ENCODE peak calls at places on chromosomes 5 and 9, in four cellular contexts. P is GM23248, E is ovary, C is IMR-90. B is an unnamed sample.

GRCh38 chr9:20478780-20479179 is 143.5 kb downstream of the MLLT3 start:
- DNase-seq in P (no peak), E (no peak), C (no peak), B (peak; percentile 7)

GRCh38 chr5:147467973-147468508 is 41.8 kb downstream of the DPYSL3 start:
- DNase-seq in P (peak; percentile 15), E (no peak), C (peak; percentile 43), B (peak; percentile 16)

GRCh38 chr5:84487963-84488362 is 103.3 kb upstream of the EDIL3 start:
- DNase-seq in P (peak; percentile 47), E (no peak), C (peak; percentile 98), B (no peak)

GRCh38 chr9:5626727-5627634 is 1.9 kb upstream of the RIC1 start:
- DNase-seq in P (peak; percentile 87), E (no peak), C (peak; percentile 69), B (no peak)

GRCh38 chr9:135971892-135972291 is 10.7 kb upstream of the UBAC1 start:
- DNase-seq in P (no peak), E (no peak), C (no peak), B (peak; percentile 93)

GRCh38 chr5:139481580-139482049 is 943 bp downstream of the STING1 start:
- DNase-seq in P (peak; percentile 79), E (peak; percentile 46), C (peak; percentile 34), B (no peak)

GRCh38 chr5:176810687-176811501 is 535 bp downstream of the UNC5A start:
- DNase-seq in P (peak; percentile 61), E (no peak), C (no peak), B (no peak)

GRCh38 chr9:107137495-107138202 is 145.4 kb upstream of the RAD23B start:
- DNase-seq in P (peak; percentile 70), E (no peak), C (peak; percentile 33), B (peak; percentile 56)

GRCh38 chr5:10300246-10300645 is 7.5 kb downstream of the CMBL start:
- DNase-seq in P (no peak), E (no peak), C (no peak), B (no peak)

GRCh38 chr5:170747851-170748250 is 35.7 kb upstream of the GABRP start:
- DNase-seq in P (peak; percentile 10), E (no peak), C (no peak), B (peak; percentile 73)

GRCh38 chr5:116652196-116652729 is 77.6 kb upstream of the SEMA6A start:
- DNase-seq in P (peak; percentile 53), E (peak; percentile 37), C (peak; percentile 68), B (peak; percentile 56)

GRCh38 chr9:136543830-136544548 is 1.9 kb downstream of the NOTCH1 start:
- DNase-seq in P (no peak), E (no peak), C (no peak), B (no peak)

GRCh38 chr5:59348189-59348588 is 545.3 kb downstream of the PDE4D start:
- DNase-seq in P (no peak), E (no peak), C (no peak), B (peak; percentile 11)

GRCh38 chr9:138013836-138014569 is 136.4 kb downstream of the CACNA1B start:
- DNase-seq in P (no peak), E (no peak), C (no peak), B (no peak)

GRCh38 chr5:69038539-69038938 is 55.3 kb upstream of the SLC30A5 start:
- DNase-seq in P (no peak), E (no peak), C (no peak), B (no peak)

GRCh38 chr5:95631991-95632675 is 12.2 kb downstream of the GPR150 start:
- DNase-seq in P (peak; percentile 72), E (no peak), C (peak; percentile 70), B (no peak)

GRCh38 chr5:114830114-114830513 is 339.6 kb downstream of the TRIM36 start:
- DNase-seq in P (no peak), E (no peak), C (no peak), B (peak; percentile 57)
- H3K4me3 ChIP-seq in P (no peak overlapping the region), E (no peak overlapping the region), C (no peak overlapping the region), B (no peak overlapping the region)

DNA sequence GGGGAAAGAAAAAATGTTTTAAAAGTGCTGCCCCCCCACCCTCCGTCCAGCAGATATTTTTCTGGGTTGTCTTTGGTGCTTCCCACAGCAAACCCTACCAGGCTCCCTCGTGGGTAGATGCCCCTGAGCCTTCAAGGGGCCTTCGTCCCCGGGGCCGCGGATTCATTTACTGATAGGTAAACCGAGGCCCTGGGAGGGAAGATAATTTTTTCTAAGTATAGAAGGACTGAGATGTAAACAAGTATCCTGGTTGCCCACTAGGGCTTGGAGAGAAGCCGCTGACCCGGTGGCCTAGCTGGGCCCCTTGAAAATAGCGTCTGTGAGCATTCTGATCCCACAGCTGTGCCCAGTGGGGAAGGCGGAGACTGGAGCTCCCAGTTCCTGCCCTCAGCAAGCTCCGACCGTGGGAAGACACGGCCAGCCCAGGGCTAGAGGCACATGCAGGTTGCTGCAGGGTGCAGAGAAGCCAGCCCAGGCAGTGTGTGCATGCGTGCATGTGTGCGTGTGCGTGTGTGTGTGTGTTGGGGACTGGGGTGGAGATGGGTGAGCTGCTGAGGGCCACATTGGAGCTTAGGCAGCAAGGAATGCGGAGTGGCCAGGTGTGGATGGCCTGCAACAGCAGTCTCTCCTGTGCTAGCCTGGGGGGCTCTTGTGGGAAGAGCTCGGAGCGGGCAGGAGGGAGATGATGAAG is 5.9 kb upstream of the RXRA start:
- DNase-seq in P (no peak), E (peak; percentile 41), C (no peak), B (peak; percentile 58)
- H3K4me3 ChIP-seq in P (no peak overlapping the region), E (no peak overlapping the region), C (no peak overlapping the region), B (no peak overlapping the region)

GRCh38 chr5:52895070-52895469 is 94.1 kb upstream of the ITGA2 start:
- DNase-seq in P (no peak), E (no peak), C (no peak), B (no peak)

GRCh38 chr5:52893105-52893504 is 96.0 kb upstream of the ITGA2 start:
- DNase-seq in P (peak; percentile 80), E (no peak), C (peak; percentile 90), B (no peak)

GRCh38 chr5:52894451-52894850 is 94.7 kb upstream of the ITGA2 start:
- DNase-seq in P (no peak), E (no peak), C (no peak), B (no peak)

GRCh38 chr5:52893863-52894262 is 95.3 kb upstream of the ITGA2 start:
- DNase-seq in P (no peak), E (no peak), C (no peak), B (no peak)

GRCh38 chr5:52892242-52892878 is 96.8 kb upstream of the ITGA2 start:
- DNase-seq in P (no peak), E (no peak), C (no peak), B (no peak)
- H3K4me3 ChIP-seq in P (no peak overlapping the region), E (no peak overlapping the region), C (no peak overlapping the region), B (no peak overlapping the region)

GRCh38 chr5:114327987-114328386 is 33.9 kb upstream of the KCNN2 start:
- DNase-seq in P (no peak), E (no peak), C (no peak), B (no peak)
- H3K4me3 ChIP-seq in P (no peak overlapping the region), E (no peak overlapping the region), C (no peak overlapping the region), B (no peak overlapping the region)

DNA sequence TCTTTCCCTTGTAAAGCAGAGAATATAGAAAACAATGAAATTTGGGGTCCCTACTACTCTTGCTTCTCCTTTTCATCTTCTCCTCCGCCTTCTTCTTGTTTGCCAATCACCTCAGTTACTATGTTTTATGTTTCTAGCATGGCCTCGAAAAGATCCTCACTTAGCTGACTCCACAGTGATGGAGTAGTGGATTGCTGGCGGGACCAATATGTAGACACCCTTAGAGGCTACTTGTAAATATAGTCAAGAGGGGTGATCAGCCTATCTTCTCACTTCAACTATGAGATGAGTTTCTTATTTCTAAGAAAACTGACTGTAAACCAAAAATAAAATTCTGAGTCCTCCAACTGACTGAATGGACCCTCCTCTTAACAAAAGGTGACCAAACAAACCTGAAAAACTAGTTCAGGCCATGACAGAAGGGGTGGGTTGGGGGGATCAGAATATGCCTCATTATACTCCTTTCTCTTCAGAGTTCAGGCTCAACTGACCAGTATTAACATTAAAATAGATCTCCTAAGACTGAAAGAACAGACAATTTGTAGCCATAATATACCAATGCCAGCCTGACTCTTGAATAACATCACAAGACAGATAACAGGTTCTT is 829.0 kb downstream of the TLE4 start:
- DNase-seq in P (no peak), E (no peak), C (no peak), B (no peak)
- H3K4me3 ChIP-seq in P (no peak overlapping the region), E (no peak overlapping the region), C (no peak overlapping the region), B (no peak overlapping the region)

DNA sequence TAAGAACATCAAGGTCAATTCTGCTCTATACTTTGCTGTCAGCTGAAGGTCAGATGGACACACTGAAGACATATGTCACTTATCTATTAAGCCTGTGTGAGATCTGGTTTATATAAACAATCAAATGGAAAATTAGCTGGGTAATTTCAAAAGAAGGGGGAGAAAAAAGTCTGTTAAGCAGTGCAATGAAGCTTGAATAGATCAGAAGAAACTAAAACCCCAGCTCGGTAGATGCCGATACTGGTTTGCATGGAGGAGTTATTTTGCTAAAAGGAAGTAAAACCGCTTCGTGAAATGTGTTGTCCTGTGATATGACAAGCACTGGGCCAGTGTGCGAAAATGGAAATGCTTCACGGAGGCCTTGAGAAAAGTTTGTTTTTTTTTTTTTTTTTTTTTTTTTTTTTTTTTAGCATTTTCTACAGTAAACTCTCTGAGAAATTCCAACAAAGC is 148.8 kb downstream of the MEF2C start:
- DNase-seq in P (no peak), E (peak; percentile 63), C (no peak), B (no peak)
- H3K4me3 ChIP-seq in P (no peak overlapping the region), E (no peak overlapping the region), C (no peak overlapping the region), B (no peak overlapping the region)

GRCh38 chr9:103928452-103928851 is 165.7 kb upstream of the SMC2 start:
- DNase-seq in P (no peak), E (no peak), C (no peak), B (no peak)
- H3K4me3 ChIP-seq in P (no peak overlapping the region), E (no peak overlapping the region), C (no peak overlapping the region), B (no peak overlapping the region)

GRCh38 chr5:157607371-157608161 is 32.0 kb upstream of the ADAM19 start:
- DNase-seq in P (peak; percentile 87), E (no peak), C (peak; percentile 85), B (no peak)
- H3K4me3 ChIP-seq in P (no peak overlapping the region), E (no peak overlapping the region), C (no peak overlapping the region), B (no peak overlapping the region)

DNA sequence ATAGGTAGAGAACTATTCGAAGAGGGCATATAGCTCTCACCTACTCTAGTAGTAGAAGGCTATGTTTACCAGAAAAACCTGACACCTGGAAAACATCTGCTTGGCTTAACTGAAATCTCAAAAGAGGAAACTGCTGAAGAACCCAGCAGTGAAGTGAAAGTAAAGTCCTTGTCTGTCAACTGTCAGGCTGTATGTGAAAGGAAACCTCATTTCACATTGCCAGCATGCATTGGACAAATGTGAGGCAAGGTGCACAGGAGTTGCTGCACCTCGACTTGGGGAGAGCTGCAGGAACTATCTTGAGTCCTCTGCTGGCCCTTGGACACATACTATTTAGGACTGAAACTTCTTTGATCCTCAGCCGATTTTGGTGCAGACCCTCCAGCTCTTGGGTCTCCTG is 53.3 kb downstream of the NREP start:
- DNase-seq in P (no peak), E (no peak), C (no peak), B (no peak)
- H3K4me3 ChIP-seq in P (no peak overlapping the region), E (no peak overlapping the region), C (no peak overlapping the region), B (no peak overlapping the region)

B was measured in neural progenitor cell.